ENCODE peak calls at places on chromosome 20, in eight cellular contexts. W is KG1, S is body of pancreas, E is ascending aorta, M is GM10248, K is testis, Q is fibroblast of the conjunctiva, Y is NCI-H1092 treated with DMSO at 0.1 percent for 48 hours. B is an unnamed sample.

GRCh38 chr20:39338977-39339376 is 376.8 kb downstream of the DHX35 start:
- DNase-seq in W (no peak), S (no peak), E (no peak), M (peak), K (no peak), Q (no peak), Y (no peak), B (no peak)

GRCh38 chr20:34561661-34562060 is 3.1 kb downstream of the MAP1LC3A start:
- DNase-seq in W (no peak), S (no peak), E (no peak), M (no peak), K (no peak), Q (no peak), Y (no peak), B (no peak)

GRCh38 chr20:8242827-8243764 is 111.0 kb downstream of the PLCB1 start:
- DNase-seq in W (no peak), S (no peak), E (no peak), M (no peak), K (no peak), Q (peak), Y (no peak), B (no peak)

GRCh38 chr20:32830437-32830836 is 10.7 kb downstream of the MAPRE1 start:
- DNase-seq in W (peak), S (no peak), E (peak), M (no peak), K (peak), Q (no peak), Y (no peak), B (no peak)

GRCh38 chr20:57261488-57262243 is 4.8 kb downstream of the BMP7 start:
- DNase-seq in W (no peak), S (no peak), E (no peak), M (no peak), K (no peak), Q (no peak), Y (no peak), B (no peak)

GRCh38 chr20:57275334-57275733 is 8.9 kb upstream of the BMP7 start:
- DNase-seq in W (no peak), S (no peak), E (no peak), M (no peak), K (no peak), Q (no peak), Y (no peak), B (no peak)

GRCh38 chr20:63699466-63700198 is 3.2 kb downstream of the TNFRSF6B start:
- DNase-seq in W (no peak), S (no peak), E (peak), M (no peak), K (no peak), Q (no peak), Y (no peak), B (peak)

GRCh38 chr20:33075281-33075680 is 4.2 kb upstream of the BPIFB4 start:
- DNase-seq in W (no peak), S (no peak), E (no peak), M (no peak), K (no peak), Q (no peak), Y (no peak), B (no peak)

GRCh38 chr20:271069-271468 is 13.5 kb downstream of the DEFB132 start:
- DNase-seq in W (no peak), S (no peak), E (no peak), M (no peak), K (no peak), Q (no peak), Y (no peak), B (no peak)

GRCh38 chr20:409697-410559 is 1.8 kb downstream of the RBCK1 start:
- DNase-seq in W (no peak), S (no peak), E (no peak), M (no peak), K (no peak), Q (no peak), Y (no peak), B (no peak)

GRCh38 chr20:58650776-58651547 is at the start of gene STX16:
- DNase-seq in W (peak), S (peak), E (peak), M (peak), K (peak), Q (peak), Y (peak), B (peak)

GRCh38 chr20:40637176-40637575 is 51.9 kb downstream of the MAFB start:
- DNase-seq in W (no peak), S (no peak), E (no peak), M (no peak), K (no peak), Q (no peak), Y (no peak), B (no peak)

GRCh38 chr20:32190608-32191415 is 16.7 kb downstream of the PLAGL2 start:
- DNase-seq in W (no peak), S (no peak), E (no peak), M (peak), K (no peak), Q (no peak), Y (peak), B (no peak)

GRCh38 chr20:52457826-52458225 is 266.2 kb upstream of the ZFP64 start:
- DNase-seq in W (no peak), S (no peak), E (no peak), M (no peak), K (no peak), Q (no peak), Y (no peak), B (no peak)

GRCh38 chr20:63441777-63442493 is 30.5 kb downstream of the KCNQ2 start:
- DNase-seq in W (peak), S (peak), E (no peak), M (peak), K (peak), Q (no peak), Y (peak), B (peak)

GRCh38 chr20:59071224-59071623 is 28.6 kb upstream of the PRELID3B start:
- DNase-seq in W (no peak), S (no peak), E (no peak), M (peak), K (no peak), Q (no peak), Y (no peak), B (no peak)

GRCh38 chr20:56469077-56469449 is 636 bp downstream of the RTF2 start:
- DNase-seq in W (no peak), S (no peak), E (no peak), M (no peak), K (no peak), Q (no peak), Y (no peak), B (no peak)

GRCh38 chr20:38918172-38918571 is 8.0 kb upstream of the FAM83D start:
- DNase-seq in W (no peak), S (no peak), E (no peak), M (no peak), K (no peak), Q (no peak), Y (no peak), B (no peak)

GRCh38 chr20:52035977-52036376 is 155.6 kb downstream of the ZFP64 start:
- DNase-seq in W (no peak), S (peak), E (no peak), M (no peak), K (no peak), Q (no peak), Y (no peak), B (no peak)